ENCODE peak calls at places on chromosome 5, in seven cellular contexts. One of them, this sample, is unnamed.

GRCh38 chr5:174056064-174056842 is 10.7 kb downstream of the NSG2 start:
- DNase-seq in fibroblast of pulmonary artery: no peak
- DNase-seq in gastrocnemius medialis: no peak
- DNase-seq in endothelial cell of umbilical vein: no peak
- DNase-seq in K562: no peak
- DNase-seq in mucosa of descending colon: no peak
- DNase-seq in spleen: no peak
- DNase-seq in this sample: no peak

GRCh38 chr5:178206166-178207101 is 2.1 kb downstream of the HNRNPAB start:
- DNase-seq in fibroblast of pulmonary artery: no peak
- DNase-seq in gastrocnemius medialis: no peak
- DNase-seq in endothelial cell of umbilical vein: no peak
- DNase-seq in K562: no peak
- DNase-seq in mucosa of descending colon: no peak
- DNase-seq in spleen: peak
- DNase-seq in this sample: peak

GRCh38 chr5:140821375-140822280 is at the start of gene PCDHA5:
- DNase-seq in fibroblast of pulmonary artery: peak
- DNase-seq in gastrocnemius medialis: no peak
- DNase-seq in endothelial cell of umbilical vein: peak
- DNase-seq in K562: no peak
- DNase-seq in mucosa of descending colon: peak
- DNase-seq in spleen: no peak
- DNase-seq in this sample: no peak

GRCh38 chr5:175082866-175083590 is 358.6 kb downstream of the MSX2 start:
- DNase-seq in fibroblast of pulmonary artery: no peak
- DNase-seq in gastrocnemius medialis: no peak
- DNase-seq in endothelial cell of umbilical vein: no peak
- DNase-seq in K562: no peak
- DNase-seq in mucosa of descending colon: no peak
- DNase-seq in spleen: no peak
- DNase-seq in this sample: no peak

GRCh38 chr5:61619777-61620518 is 287.9 kb downstream of the ZSWIM6 start:
- DNase-seq in fibroblast of pulmonary artery: no peak
- DNase-seq in gastrocnemius medialis: no peak
- DNase-seq in endothelial cell of umbilical vein: no peak
- DNase-seq in K562: no peak
- DNase-seq in mucosa of descending colon: no peak
- DNase-seq in spleen: no peak
- DNase-seq in this sample: no peak

GRCh38 chr5:169243651-169244422 is 57.1 kb downstream of the SLIT3 start:
- DNase-seq in fibroblast of pulmonary artery: no peak
- DNase-seq in gastrocnemius medialis: no peak
- DNase-seq in endothelial cell of umbilical vein: no peak
- DNase-seq in K562: no peak
- DNase-seq in mucosa of descending colon: no peak
- DNase-seq in spleen: no peak
- DNase-seq in this sample: no peak

GRCh38 chr5:106876298-106876622 is 794.5 kb downstream of the EFNA5 start:
- DNase-seq in fibroblast of pulmonary artery: no peak
- DNase-seq in gastrocnemius medialis: no peak
- DNase-seq in endothelial cell of umbilical vein: no peak
- DNase-seq in K562: no peak
- DNase-seq in mucosa of descending colon: no peak
- DNase-seq in spleen: no peak
- DNase-seq in this sample: no peak

GRCh38 chr5:58794875-58795274 is 212.0 kb downstream of the RAB3C start:
- DNase-seq in fibroblast of pulmonary artery: no peak
- DNase-seq in gastrocnemius medialis: no peak
- DNase-seq in endothelial cell of umbilical vein: no peak
- DNase-seq in K562: no peak
- DNase-seq in mucosa of descending colon: no peak
- DNase-seq in spleen: no peak
- DNase-seq in this sample: no peak

GRCh38 chr5:109315245-109315644 is 94.5 kb downstream of the PJA2 start:
- DNase-seq in fibroblast of pulmonary artery: no peak
- DNase-seq in gastrocnemius medialis: no peak
- DNase-seq in endothelial cell of umbilical vein: no peak
- DNase-seq in K562: no peak
- DNase-seq in mucosa of descending colon: no peak
- DNase-seq in spleen: no peak
- DNase-seq in this sample: no peak

GRCh38 chr5:176994460-176995121 is 12.0 kb downstream of the UIMC1 start:
- DNase-seq in fibroblast of pulmonary artery: peak
- DNase-seq in gastrocnemius medialis: no peak
- DNase-seq in endothelial cell of umbilical vein: peak
- DNase-seq in K562: peak
- DNase-seq in mucosa of descending colon: no peak
- DNase-seq in spleen: peak
- DNase-seq in this sample: peak

GRCh38 chr5:36138900-36139683 is 12.6 kb downstream of the LMBRD2 start:
- DNase-seq in fibroblast of pulmonary artery: no peak
- DNase-seq in gastrocnemius medialis: no peak
- DNase-seq in endothelial cell of umbilical vein: no peak
- DNase-seq in K562: no peak
- DNase-seq in mucosa of descending colon: peak
- DNase-seq in spleen: peak
- DNase-seq in this sample: no peak

GRCh38 chr5:96090205-96090604 is 128.6 kb upstream of the ELL2 start:
- DNase-seq in fibroblast of pulmonary artery: no peak
- DNase-seq in gastrocnemius medialis: no peak
- DNase-seq in endothelial cell of umbilical vein: no peak
- DNase-seq in K562: no peak
- DNase-seq in mucosa of descending colon: no peak
- DNase-seq in spleen: no peak
- DNase-seq in this sample: no peak

GRCh38 chr5:134555889-134556311 is 30.4 kb downstream of the JADE2 start:
- DNase-seq in fibroblast of pulmonary artery: peak
- DNase-seq in gastrocnemius medialis: no peak
- DNase-seq in endothelial cell of umbilical vein: peak
- DNase-seq in K562: peak
- DNase-seq in mucosa of descending colon: no peak
- DNase-seq in spleen: peak
- DNase-seq in this sample: peak

GRCh38 chr5:61623401-61624069 is 291.5 kb downstream of the ZSWIM6 start:
- DNase-seq in fibroblast of pulmonary artery: no peak
- DNase-seq in gastrocnemius medialis: no peak
- DNase-seq in endothelial cell of umbilical vein: peak
- DNase-seq in K562: peak
- DNase-seq in mucosa of descending colon: peak
- DNase-seq in spleen: no peak
- DNase-seq in this sample: no peak

GRCh38 chr5:43425965-43426364 is 13.8 kb upstream of the CCL28 start:
- DNase-seq in fibroblast of pulmonary artery: peak
- DNase-seq in gastrocnemius medialis: no peak
- DNase-seq in endothelial cell of umbilical vein: no peak
- DNase-seq in K562: no peak
- DNase-seq in mucosa of descending colon: no peak
- DNase-seq in spleen: no peak
- DNase-seq in this sample: peak

GRCh38 chr5:93359958-93360305 is 221.1 kb downstream of the NR2F1-AS1 start:
- DNase-seq in fibroblast of pulmonary artery: no peak
- DNase-seq in gastrocnemius medialis: no peak
- DNase-seq in endothelial cell of umbilical vein: no peak
- DNase-seq in K562: no peak
- DNase-seq in mucosa of descending colon: no peak
- DNase-seq in spleen: no peak
- DNase-seq in this sample: no peak

GRCh38 chr5:54793612-54794436 is 191.6 kb downstream of the ESM1 start:
- DNase-seq in fibroblast of pulmonary artery: peak
- DNase-seq in gastrocnemius medialis: no peak
- DNase-seq in endothelial cell of umbilical vein: no peak
- DNase-seq in K562: no peak
- DNase-seq in mucosa of descending colon: no peak
- DNase-seq in spleen: no peak
- DNase-seq in this sample: peak

GRCh38 chr5:97192580-97193421 is 9.8 kb upstream of the RIOK2 start:
- DNase-seq in fibroblast of pulmonary artery: no peak
- DNase-seq in gastrocnemius medialis: no peak
- DNase-seq in endothelial cell of umbilical vein: no peak
- DNase-seq in K562: no peak
- DNase-seq in mucosa of descending colon: no peak
- DNase-seq in spleen: no peak
- DNase-seq in this sample: no peak
- H3K4me3 ChIP-seq in fibroblast of pulmonary artery: no peak
- H3K4me3 ChIP-seq in gastrocnemius medialis: no peak
- H3K4me3 ChIP-seq in endothelial cell of umbilical vein: no peak
- H3K4me3 ChIP-seq in K562: no peak
- H3K4me3 ChIP-seq in mucosa of descending colon: no peak
- H3K4me3 ChIP-seq in spleen: no peak
- H3K4me3 ChIP-seq in this sample: no peak

GRCh38 chr5:53201746-53202145 is 92.2 kb upstream of the MOCS2 start:
- DNase-seq in fibroblast of pulmonary artery: no peak
- DNase-seq in gastrocnemius medialis: no peak
- DNase-seq in endothelial cell of umbilical vein: no peak
- DNase-seq in K562: peak
- DNase-seq in mucosa of descending colon: no peak
- DNase-seq in spleen: no peak
- DNase-seq in this sample: no peak
- TF ChIP-seq CTCF in fibroblast of pulmonary artery: peak
- TF ChIP-seq CTCF in gastrocnemius medialis: no peak
- TF ChIP-seq CTCF in endothelial cell of umbilical vein: peak
- TF ChIP-seq CTCF in K562: peak
- TF ChIP-seq CTCF in mucosa of descending colon: no peak
- TF ChIP-seq CTCF in spleen: no peak
- TF ChIP-seq CTCF in this sample: no peak

GRCh38 chr5:67816456-67816855 is 399.1 kb upstream of the PIK3R1 start:
- DNase-seq in fibroblast of pulmonary artery: no peak
- DNase-seq in gastrocnemius medialis: no peak
- DNase-seq in endothelial cell of umbilical vein: no peak
- DNase-seq in K562: no peak
- DNase-seq in mucosa of descending colon: no peak
- DNase-seq in spleen: no peak
- DNase-seq in this sample: no peak

GRCh38 chr5:67813879-67814539 is 401.5 kb upstream of the PIK3R1 start:
- DNase-seq in fibroblast of pulmonary artery: peak
- DNase-seq in gastrocnemius medialis: no peak
- DNase-seq in endothelial cell of umbilical vein: no peak
- DNase-seq in K562: no peak
- DNase-seq in mucosa of descending colon: no peak
- DNase-seq in spleen: no peak
- DNase-seq in this sample: peak

GRCh38 chr5:67815455-67816391 is 399.8 kb upstream of the PIK3R1 start:
- DNase-seq in fibroblast of pulmonary artery: peak
- DNase-seq in gastrocnemius medialis: peak
- DNase-seq in endothelial cell of umbilical vein: no peak
- DNase-seq in K562: no peak
- DNase-seq in mucosa of descending colon: no peak
- DNase-seq in spleen: no peak
- DNase-seq in this sample: peak

GRCh38 chr5:67814569-67815311 is 400.8 kb upstream of the PIK3R1 start:
- DNase-seq in fibroblast of pulmonary artery: no peak
- DNase-seq in gastrocnemius medialis: no peak
- DNase-seq in endothelial cell of umbilical vein: no peak
- DNase-seq in K562: no peak
- DNase-seq in mucosa of descending colon: no peak
- DNase-seq in spleen: no peak
- DNase-seq in this sample: no peak

DNA sequence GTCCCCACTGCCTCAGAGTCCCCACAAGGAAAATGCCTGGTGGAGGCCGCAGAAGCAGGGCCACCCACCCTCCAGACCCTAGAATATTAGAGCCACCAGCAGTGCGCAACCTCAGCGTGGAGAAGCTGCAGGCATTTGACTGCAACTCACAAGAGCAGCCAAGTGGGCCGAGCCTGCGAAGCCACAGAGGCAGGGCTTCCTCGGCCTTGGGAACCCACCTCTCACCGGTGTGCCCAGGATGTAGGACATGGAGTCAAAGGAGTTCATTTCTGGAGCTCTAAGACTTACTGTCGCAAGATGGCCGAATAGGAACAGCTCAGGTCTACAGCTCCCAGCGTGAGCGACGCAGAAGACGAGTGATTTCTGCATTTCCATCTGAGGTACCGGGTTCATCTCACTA is 397.9 kb upstream of the PIK3R1 start:
- DNase-seq in fibroblast of pulmonary artery: no peak
- DNase-seq in gastrocnemius medialis: no peak
- DNase-seq in endothelial cell of umbilical vein: no peak
- DNase-seq in K562: no peak
- DNase-seq in mucosa of descending colon: no peak
- DNase-seq in spleen: no peak
- DNase-seq in this sample: no peak
- H3K4me3 ChIP-seq in fibroblast of pulmonary artery: no peak
- H3K4me3 ChIP-seq in gastrocnemius medialis: no peak
- H3K4me3 ChIP-seq in endothelial cell of umbilical vein: no peak
- H3K4me3 ChIP-seq in K562: peak
- H3K4me3 ChIP-seq in mucosa of descending colon: no peak
- H3K4me3 ChIP-seq in spleen: no peak
- H3K4me3 ChIP-seq in this sample: no peak

GRCh38 chr5:156019786-156020185 is 307.2 kb upstream of the SGCD start:
- DNase-seq in fibroblast of pulmonary artery: no peak
- DNase-seq in gastrocnemius medialis: no peak
- DNase-seq in endothelial cell of umbilical vein: no peak
- DNase-seq in K562: no peak
- DNase-seq in mucosa of descending colon: no peak
- DNase-seq in spleen: no peak
- DNase-seq in this sample: no peak

GRCh38 chr5:156020650-156021049 is 306.3 kb upstream of the SGCD start:
- DNase-seq in fibroblast of pulmonary artery: no peak
- DNase-seq in gastrocnemius medialis: no peak
- DNase-seq in endothelial cell of umbilical vein: no peak
- DNase-seq in K562: no peak
- DNase-seq in mucosa of descending colon: peak
- DNase-seq in spleen: no peak
- DNase-seq in this sample: no peak

GRCh38 chr5:156015137-156015536 is 311.8 kb upstream of the SGCD start:
- DNase-seq in fibroblast of pulmonary artery: no peak
- DNase-seq in gastrocnemius medialis: no peak
- DNase-seq in endothelial cell of umbilical vein: no peak
- DNase-seq in K562: no peak
- DNase-seq in mucosa of descending colon: no peak
- DNase-seq in spleen: no peak
- DNase-seq in this sample: no peak
- TF ChIP-seq CTCF in fibroblast of pulmonary artery: no peak
- TF ChIP-seq CTCF in gastrocnemius medialis: no peak
- TF ChIP-seq CTCF in endothelial cell of umbilical vein: no peak
- TF ChIP-seq CTCF in K562: no peak
- TF ChIP-seq CTCF in mucosa of descending colon: no peak
- TF ChIP-seq CTCF in spleen: no peak
- TF ChIP-seq CTCF in this sample: no peak